ENCODE peak calls at places on chromosomes 16 and 17, in five cellular contexts. M is activated CD4-positive, alpha-beta T cell treated with anti-CD3 and anti-CD28 coated beads for 48 hours; B is T-helper 2 cell; L is heart right ventricle; G is left ventricle myocardium inferior. R is an unnamed sample.
A peak's percentile ranks its signal among the peaks of the same experiment; 100 is the strongest.

GRCh38 chr17:47997595-47997994 is 26.7 kb downstream of the CDK5RAP3 start:
- DNase-seq in B (no peak), L (no peak), M (no peak), G (no peak), R (no peak)

GRCh38 chr16:48432136-48432535 is 46.9 kb upstream of the SIAH1 start:
- DNase-seq in B (peak; percentile 4), M (no peak), G (no peak), L (no peak), R (no peak)

GRCh38 chr16:81816793-81817210 is 37.7 kb downstream of the PLCG2 start:
- DNase-seq in M (no peak), G (no peak), L (no peak), B (no peak), R (no peak)

GRCh38 chr17:72618018-72618509 is 474.4 kb downstream of the SLC39A11 start:
- DNase-seq in B (peak; percentile 84), M (peak; percentile 15), G (no peak), L (no peak), R (peak; percentile 94)

GRCh38 chr16:53159781-53160436 is 105.1 kb downstream of the CHD9 start:
- DNase-seq in G (no peak), M (no peak), L (peak; percentile 32), B (peak; percentile 55), R (peak; percentile 15)

GRCh38 chr16:17416461-17417221 is 54.1 kb downstream of the XYLT1 start:
- DNase-seq in M (peak; percentile 65), L (no peak), G (peak; percentile 21), B (peak; percentile 84), R (no peak)

GRCh38 chr16:27398894-27399853 is 2.8 kb upstream of the IL21R start:
- DNase-seq in L (no peak), M (no peak), B (no peak), G (no peak), R (no peak)

GRCh38 chr17:7881655-7882054 is 6.9 kb upstream of the CHD3 start:
- DNase-seq in M (no peak), B (no peak), L (no peak), G (no peak), R (no peak)

GRCh38 chr17:37340804-37341203 is 35.0 kb upstream of the C17orf78 start:
- DNase-seq in L (no peak), B (no peak), M (no peak), G (no peak), R (no peak)

GRCh38 chr17:7903154-7904103 is 12.7 kb downstream of the RNF227 start:
- DNase-seq in M (no peak), B (no peak), L (no peak), G (no peak), R (no peak)

GRCh38 chr17:51435171-51435552 is 174.8 kb downstream of the UTP18 start:
- DNase-seq in B (peak; percentile 85), M (peak; percentile 37), G (no peak), L (no peak), R (no peak)

GRCh38 chr17:6187836-6188235 is 117.7 kb downstream of the WSCD1 start:
- DNase-seq in G (no peak), M (no peak), B (no peak), L (no peak), R (no peak)

GRCh38 chr16:67663877-67664222 is 2.7 kb downstream of the ENKD1 start:
- DNase-seq in G (no peak), L (no peak), M (no peak), B (no peak), R (no peak)

GRCh38 chr17:8004899-8005298 is 2.5 kb downstream of the GUCY2D start:
- DNase-seq in M (no peak), G (no peak), L (no peak), B (no peak), R (no peak)

R was measured in Calu3.